ENCODE peak calls at places on chromosomes 11 and 22, in nine cellular contexts. O is A549; J is AG04450; T is CD4-positive, alpha-beta T cell; U is thyroid gland; W is H1; M is A673; C is upper lobe of right lung; L is gastrocnemius medialis. N is an unnamed sample.

GRCh38 chr11:44957051-44957515 is 6.4 kb upstream of the TP53I11 start:
- DNase-seq in O (no peak), J (no peak), T (no peak), U (no peak), W (no peak), M (peak; percentile 63), C (no peak), L (no peak), N (no peak)

GRCh38 chr11:121140369-121140768 is 39.3 kb downstream of the TECTA start:
- DNase-seq in O (no peak), J (no peak), T (no peak), U (no peak), W (no peak), M (no peak), C (no peak), L (no peak), N (no peak)

GRCh38 chr11:116072776-116073175 is 568.6 kb upstream of the CADM1 start:
- DNase-seq in O (no peak), J (no peak), T (no peak), U (no peak), W (no peak), M (no peak), C (no peak), L (no peak), N (no peak)

GRCh38 chr11:12430912-12431311 is 53.5 kb downstream of the PARVA start:
- DNase-seq in O (peak; percentile 13), J (peak; percentile 77), T (no peak), U (peak; percentile 39), W (no peak), M (no peak), C (no peak), L (peak; percentile 46), N (no peak)

GRCh38 chr11:6263664-6264063 is 4.0 kb downstream of the CCKBR start:
- DNase-seq in O (no peak), J (no peak), T (no peak), U (no peak), W (no peak), M (no peak), C (no peak), L (no peak), N (no peak)

GRCh38 chr22:46788426-46789168 is 26.1 kb downstream of the TBC1D22A start:
- DNase-seq in O (no peak), J (no peak), T (no peak), U (peak; percentile 19), W (no peak), M (no peak), C (no peak), L (no peak), N (no peak)

GRCh38 chr11:45092901-45093760 is 53.3 kb upstream of the PRDM11 start:
- DNase-seq in O (no peak), J (no peak), T (no peak), U (no peak), W (no peak), M (no peak), C (no peak), L (no peak), N (no peak)

GRCh38 chr11:3609416-3610265 is 32.2 kb downstream of the ART5 start:
- DNase-seq in O (peak; percentile 47), J (no peak), T (peak; percentile 4), U (no peak), W (no peak), M (peak; percentile 45), C (no peak), L (no peak), N (no peak)

GRCh38 chr11:2142762-2143202 is 3.6 kb upstream of the IGF2 start:
- DNase-seq in O (no peak), J (no peak), T (no peak), U (no peak), W (no peak), M (no peak), C (no peak), L (no peak), N (no peak)

GRCh38 chr11:107526197-107526596 is 39.3 kb downstream of the ALKBH8 start:
- DNase-seq in O (no peak), J (no peak), T (no peak), U (no peak), W (no peak), M (no peak), C (no peak), L (no peak), N (no peak)

GRCh38 chr11:38448284-38448683 is 1850.2 kb upstream of the RAG2 start:
- DNase-seq in O (no peak), J (no peak), T (no peak), U (peak; percentile 22), W (no peak), M (peak; percentile 69), C (no peak), L (no peak), N (no peak)

GRCh38 chr11:43582024-43582836 is 98.3 kb upstream of the HSD17B12 start:
- DNase-seq in O (no peak), J (no peak), T (no peak), U (no peak), W (no peak), M (no peak), C (no peak), L (no peak), N (no peak)

GRCh38 chr11:128497057-128497957 is 90.1 kb downstream of the ETS1 start:
- DNase-seq in O (peak; percentile 47), J (peak; percentile 95), T (no peak), U (peak; percentile 73), W (no peak), M (peak; percentile 63), C (no peak), L (peak; percentile 44), N (no peak)

DNA sequence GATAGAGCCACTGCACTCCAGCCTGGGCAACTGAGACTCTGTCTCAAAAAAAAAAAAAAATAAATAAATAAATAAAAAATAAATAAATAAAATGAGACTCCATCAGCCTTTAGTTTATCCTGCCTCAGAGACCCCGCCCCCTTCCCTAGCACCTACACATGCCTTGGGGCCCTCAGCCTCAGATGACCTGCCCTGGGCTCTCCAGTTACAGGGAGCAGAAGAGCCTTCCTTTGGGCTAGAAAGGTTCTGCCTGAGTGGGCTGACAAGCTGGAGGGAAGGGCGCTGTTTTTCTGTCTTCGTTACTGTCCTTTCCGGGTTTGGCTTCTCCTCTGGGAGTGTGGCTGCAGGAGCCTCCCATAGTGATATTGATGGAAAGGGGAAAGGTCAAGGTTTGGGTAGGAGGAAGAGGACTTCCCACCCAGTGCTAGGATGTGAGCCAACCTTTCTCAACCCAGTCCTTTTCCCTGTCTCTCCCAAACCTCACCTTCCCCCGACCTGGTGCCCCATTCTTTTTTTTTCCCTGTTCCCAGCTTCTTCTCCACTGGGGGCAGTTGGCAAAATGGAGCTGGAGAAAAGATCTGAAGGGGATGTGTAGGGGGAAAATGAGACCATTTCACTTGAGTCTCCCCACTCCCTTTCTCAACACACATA is 1.5 kb upstream of the SF3B2 start:
- DNase-seq in O (peak; percentile 38), J (no peak), T (no peak), U (peak; percentile 57), W (no peak), M (no peak), C (no peak), L (no peak), N (no peak)
- H3K27ac ChIP-seq in O (peak overlapping the region; percentile 88), J (no peak overlapping the region), T (no peak overlapping the region), U (peak overlapping the region; percentile 86), W (peak overlapping the region; percentile 85), M (peak overlapping the region; percentile 89), C (no peak overlapping the region), L (peak overlapping the region; percentile 87), N (peak overlapping the region; percentile 82)

GRCh38 chr22:45683680-45684079 is 12.0 kb downstream of the ATXN10 start:
- DNase-seq in O (no peak), J (no peak), T (no peak), U (no peak), W (no peak), M (no peak), C (no peak), L (no peak), N (no peak)

GRCh38 chr22:45686842-45687241 is 15.2 kb downstream of the ATXN10 start:
- DNase-seq in O (no peak), J (no peak), T (no peak), U (no peak), W (no peak), M (no peak), C (no peak), L (no peak), N (no peak)

GRCh38 chr22:45684752-45685359 is 13.2 kb downstream of the ATXN10 start:
- DNase-seq in O (no peak), J (no peak), T (no peak), U (no peak), W (no peak), M (no peak), C (no peak), L (no peak), N (no peak)

GRCh38 chr22:45684169-45684568 is 12.5 kb downstream of the ATXN10 start:
- DNase-seq in O (no peak), J (no peak), T (no peak), U (no peak), W (no peak), M (no peak), C (no peak), L (no peak), N (no peak)

DNA sequence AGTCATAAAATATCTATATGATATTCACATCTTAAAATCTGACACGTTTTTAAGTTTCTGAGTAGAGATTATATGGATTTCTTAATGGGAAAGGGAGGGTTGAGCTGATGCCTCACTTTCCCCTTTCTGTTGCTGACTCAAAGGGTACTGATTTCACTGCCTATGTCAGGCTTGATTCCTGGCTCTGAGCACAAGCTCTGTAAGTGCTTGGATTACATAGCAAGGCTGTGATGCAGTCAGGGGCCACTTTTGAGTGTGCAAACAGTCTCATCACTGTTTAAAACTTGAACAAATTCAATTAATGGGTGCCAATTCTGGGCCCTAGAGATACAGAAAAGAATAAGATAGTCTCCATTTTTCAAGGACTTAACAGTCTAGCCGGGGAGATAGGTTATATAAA is 14.4 kb downstream of the ATXN10 start:
- DNase-seq in O (no peak), J (no peak), T (no peak), U (no peak), W (no peak), M (no peak), C (no peak), L (no peak), N (no peak)
- H3K27ac ChIP-seq in O (peak overlapping the region; percentile 97), J (no peak overlapping the region), T (no peak overlapping the region), U (no peak overlapping the region), W (no peak overlapping the region), M (no peak overlapping the region), C (no peak overlapping the region), L (no peak overlapping the region), N (no peak overlapping the region)

DNA sequence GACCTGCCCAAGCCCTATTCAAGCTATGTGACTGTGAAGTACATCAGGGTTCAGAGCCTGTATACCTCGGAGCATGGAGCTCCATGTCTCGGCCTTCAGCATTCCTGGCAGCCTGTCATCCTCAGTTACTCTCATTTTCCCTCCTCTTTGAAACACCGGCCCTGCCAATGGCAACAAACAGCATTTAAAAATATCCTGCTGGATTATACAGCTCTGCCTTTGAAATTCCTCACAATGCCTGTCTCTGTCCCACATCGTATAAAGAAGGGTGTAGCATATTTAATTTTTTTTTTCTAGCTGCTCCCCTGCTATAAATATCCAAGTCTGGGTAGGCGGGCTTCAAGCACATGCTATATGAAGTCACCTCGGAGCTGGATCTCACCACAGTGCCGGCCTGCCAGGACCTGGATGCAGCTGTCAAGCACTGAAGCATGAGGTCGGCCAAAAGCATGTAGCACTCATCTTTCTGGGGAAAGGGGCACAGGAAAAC is 11.8 kb downstream of the ABTB2 start:
- DNase-seq in O (no peak), J (no peak), T (no peak), U (no peak), W (no peak), M (no peak), C (no peak), L (peak; percentile 72), N (no peak)
- H3K27ac ChIP-seq in O (peak overlapping the region; percentile 89), J (no peak overlapping the region), T (no peak overlapping the region), U (no peak overlapping the region), W (no peak overlapping the region), M (no peak overlapping the region), C (no peak overlapping the region), L (peak overlapping the region; percentile 86), N (peak overlapping the region; percentile 1)

GRCh38 chr11:534197-534591 is 1.2 kb downstream of the HRAS start:
- DNase-seq in O (no peak), J (no peak), T (no peak), U (no peak), W (no peak), M (no peak), C (no peak), L (no peak), N (no peak)
- H3K27ac ChIP-seq in O (peak overlapping the region; percentile 95), J (no peak overlapping the region), T (no peak overlapping the region), U (no peak overlapping the region), W (no peak overlapping the region), M (no peak overlapping the region), C (peak overlapping the region; percentile 82), L (peak overlapping the region; percentile 90), N (peak overlapping the region; percentile 64)

N was measured in substantia nigra.